ENCODE peak calls at places on chromosomes 4 and X, in five cellular contexts. E is caudate nucleus, Q is AG09309, M is ELR, Z is Caco-2. Y is an unnamed sample.

GRCh38 chr4:169305651-169306050 is 34.9 kb upstream of the SH3RF1 start:
- DNase-seq in E (no peak), Q (no peak), M (no peak), Z (no peak), Y (no peak)

GRCh38 chr4:25253072-25253447 is 19.2 kb downstream of the PI4K2B start:
- DNase-seq in E (no peak), Q (no peak), M (peak; percentile 4), Z (no peak), Y (no peak)

GRCh38 chr4:8571702-8572685 is 8.2 kb upstream of the GPR78 start:
- DNase-seq in E (no peak), Q (no peak), M (no peak), Z (peak; percentile 69), Y (no peak)

GRCh38 chr4:3779509-3779908 is 13.3 kb downstream of the ADRA2C start:
- DNase-seq in E (no peak), Q (no peak), M (no peak), Z (no peak), Y (no peak)

GRCh38 chrX:105527759-105528158 is 294.6 kb upstream of the NRK start:
- DNase-seq in E (no peak), Q (no peak), M (no peak), Z (no peak), Y (no peak)

GRCh38 chr4:170697045-170697444 is 607.3 kb upstream of the AADAT start:
- DNase-seq in E (no peak), Q (no peak), M (no peak), Z (no peak), Y (no peak)

GRCh38 chr4:181952478-181952877 is 290.7 kb upstream of the TENM3 start:
- DNase-seq in E (no peak), Q (peak; percentile 72), M (peak; percentile 83), Z (no peak), Y (peak; percentile 84)

GRCh38 chr4:109298279-109299010 is 4.0 kb downstream of the COL25A1 start:
- DNase-seq in E (no peak), Q (no peak), M (peak; percentile 24), Z (no peak), Y (no peak)

GRCh38 chr4:138034871-138035270 is 207.3 kb downstream of the SLC7A11 start:
- DNase-seq in E (no peak), Q (peak; percentile 46), M (peak; percentile 90), Z (no peak), Y (no peak)

GRCh38 chrX:46819136-46819535 is 17.7 kb upstream of the RP2 start:
- DNase-seq in E (no peak), Q (no peak), M (no peak), Z (peak; percentile 44), Y (no peak)

GRCh38 chrX:10444204-10444603 is 176.2 kb downstream of the MID1 start:
- DNase-seq in E (no peak), Q (no peak), M (peak; percentile 51), Z (peak; percentile 36), Y (no peak)

GRCh38 chr4:171067422-171067821 is 745.8 kb upstream of the GALNTL6 start:
- DNase-seq in E (no peak), Q (no peak), M (peak; percentile 22), Z (no peak), Y (no peak)

GRCh38 chrX:19883878-19884277 is 3.5 kb downstream of the SH3KBP1 start:
- DNase-seq in E (no peak), Q (no peak), M (no peak), Z (no peak), Y (no peak)

GRCh38 chr4:680931-681645 is 6.7 kb downstream of the MYL5 start:
- DNase-seq in E (no peak), Q (no peak), M (peak; percentile 58), Z (peak; percentile 69), Y (no peak)

GRCh38 chr4:128974203-128974602 is 119.1 kb downstream of the SCLT1 start:
- DNase-seq in E (no peak), Q (no peak), M (no peak), Z (no peak), Y (no peak)

Y was measured in AG04450.